ENCODE peak calls at places on chromosomes 7 and 10, in seven cellular contexts. W is hepatocyte; M is heart left ventricle; U is CD8-positive, alpha-beta T cell; J is naive thymus-derived CD4-positive, alpha-beta T cell; N is A673; B is psoas muscle. V is an unnamed sample. For H3K27me3 and H3K4me1, the result is how much of the 10 kb centered on the place peaks cover.

GRCh38 chr10:86970152-86970886 is 2.0 kb downstream of the ADIRF start:
- DNase-seq in W (peak), M (peak), U (no peak), J (no peak), N (no peak), B (peak), V (peak)

GRCh38 chr10:31142026-31142425 is 110.4 kb upstream of the ZNF438 start:
- DNase-seq in W (no peak), M (no peak), U (no peak), J (no peak), N (no peak), B (no peak), V (peak)

GRCh38 chr7:157857578-157858075 is 520.8 kb downstream of the DNAJB6 start:
- DNase-seq in W (no peak), M (no peak), U (no peak), J (no peak), N (no peak), B (peak), V (no peak)

GRCh38 chr10:77726732-77727131 is 89.1 kb upstream of the KCNMA1 start:
- DNase-seq in W (no peak), M (no peak), U (no peak), J (no peak), N (no peak), B (no peak), V (no peak)

GRCh38 chr10:116838143-116838725 is 11.1 kb upstream of the ENO4 start:
- DNase-seq in W (no peak), M (no peak), U (no peak), J (no peak), N (no peak), B (no peak), V (no peak)

GRCh38 chr7:71566991-71567390 is 435.0 kb downstream of the GALNT17 start:
- DNase-seq in W (no peak), M (no peak), U (no peak), J (no peak), N (no peak), B (no peak), V (no peak)

GRCh38 chr7:31099451-31100444 is 47.6 kb downstream of the ADCYAP1R1 start:
- DNase-seq in W (no peak), M (no peak), U (no peak), J (no peak), N (no peak), B (no peak), V (no peak)

GRCh38 chr10:56096226-56096517 is 264.9 kb downstream of the ZWINT start:
- DNase-seq in W (no peak), M (no peak), U (no peak), J (no peak), N (no peak), B (no peak), V (no peak)

GRCh38 chr7:149422065-149422913 is 38.6 kb downstream of the ZNF777 start:
- DNase-seq in W (peak), M (peak), U (peak), J (peak), N (peak), B (peak), V (peak)

GRCh38 chr7:34939175-34939574 is 98.1 kb downstream of the DPY19L1 start:
- DNase-seq in W (peak), M (no peak), U (no peak), J (no peak), N (no peak), B (no peak), V (no peak)

GRCh38 chr10:19828278-19829049 is 12.2 kb downstream of the PLXDC2 start:
- DNase-seq in W (no peak), M (no peak), U (no peak), J (no peak), N (peak), B (no peak), V (no peak)

GRCh38 chr7:40507166-40507565 is 372.4 kb downstream of the SUGCT start:
- DNase-seq in W (no peak), M (no peak), U (no peak), J (no peak), N (peak), B (no peak), V (no peak)

GRCh38 chr10:49767752-49768151 is 5.6 kb upstream of the OGDHL start:
- DNase-seq in W (no peak), M (no peak), U (no peak), J (no peak), N (no peak), B (no peak), V (no peak)

GRCh38 chr7:18402488-18403183 is 92.9 kb upstream of the HDAC9 start:
- DNase-seq in W (no peak), M (no peak), U (no peak), J (no peak), N (no peak), B (no peak), V (no peak)

GRCh38 chr10:73886085-73886529 is 11.8 kb upstream of the CAMK2G start:
- DNase-seq in W (peak), M (peak), U (peak), J (peak), N (peak), B (peak), V (peak)

GRCh38 chr7:86949052-86949778 is 110.2 kb downstream of the ELAPOR2 start:
- DNase-seq in W (no peak), M (no peak), U (no peak), J (no peak), N (no peak), B (no peak), V (no peak)

GRCh38 chr7:116142374-116142773 is 68.0 kb upstream of the TES start:
- DNase-seq in W (no peak), M (no peak), U (no peak), J (no peak), N (no peak), B (no peak), V (no peak)
- H3K4me3 ChIP-seq in W (no peak), M (no peak), U (no peak), J (no peak), N (no peak), B (no peak), V (no peak)

DNA sequence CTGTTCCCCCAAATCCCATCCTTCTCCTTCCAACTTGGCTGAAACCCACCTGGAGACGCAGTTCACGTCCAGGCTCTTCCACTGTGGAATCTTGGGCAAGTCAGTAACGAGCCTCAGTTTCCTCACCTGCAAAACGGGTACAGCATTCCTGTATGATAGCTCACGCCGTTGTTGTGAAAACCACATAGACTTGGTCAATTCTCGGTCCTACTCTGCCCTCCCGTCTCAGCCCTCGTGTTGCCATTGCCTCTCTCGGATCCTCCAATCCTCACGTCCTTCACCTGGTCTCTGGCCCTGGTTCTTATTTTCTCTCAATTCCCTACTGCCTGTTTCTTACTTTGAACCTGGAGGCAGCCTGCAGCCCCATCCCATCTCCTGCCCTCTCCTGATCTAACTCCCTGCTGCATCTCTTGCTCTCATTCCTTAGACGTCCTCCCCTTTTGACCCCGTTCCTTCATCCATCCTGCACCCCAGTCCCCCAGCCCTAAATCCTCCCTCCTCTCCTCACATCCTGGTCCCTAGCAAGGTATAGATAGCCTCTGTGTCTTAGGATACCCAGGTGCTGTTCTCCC is 2.0 kb upstream of the MUC12 start:
- DNase-seq in W (no peak), M (no peak), U (no peak), J (no peak), N (no peak), B (no peak), V (no peak)
- H3K27me3 ChIP-seq in W (half or more), M (under half), U (under half), J (under half), N (half or more), B (under half), V (under half)

DNA sequence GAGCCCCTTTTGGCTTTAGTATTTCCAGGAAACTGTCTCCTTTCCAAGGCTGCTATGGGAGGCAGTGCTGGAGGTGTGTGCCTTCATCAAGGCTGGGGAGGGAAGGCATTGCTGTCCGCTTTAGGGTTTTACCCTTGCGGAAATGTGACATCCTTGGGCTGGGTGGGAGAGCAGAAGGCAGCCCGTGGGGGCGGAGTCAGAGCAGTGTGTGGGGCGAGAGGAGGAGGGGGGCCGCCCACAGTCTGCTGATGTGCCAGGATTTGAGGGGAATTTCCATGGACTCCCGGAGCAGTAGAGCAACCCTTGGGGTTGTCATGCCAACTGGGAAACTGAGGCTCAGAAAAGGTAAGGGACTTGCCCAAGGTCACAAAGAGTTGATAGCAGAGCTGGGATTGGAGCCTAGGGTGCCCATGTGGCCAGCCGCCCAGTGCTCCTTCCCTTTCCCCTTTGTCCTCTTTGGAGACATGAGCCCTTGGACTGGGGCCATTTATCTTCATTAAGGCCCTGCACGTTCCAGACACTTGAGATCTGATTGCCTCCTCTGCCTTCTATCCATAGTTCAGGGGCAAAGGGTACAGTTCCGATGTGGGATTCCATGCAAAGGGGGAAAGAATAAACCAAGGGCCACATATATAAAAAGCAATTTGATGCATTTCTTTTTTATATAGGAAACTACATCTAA is 22.2 kb downstream of the TSPAN15 start:
- DNase-seq in W (no peak), M (no peak), U (no peak), J (no peak), N (no peak), B (no peak), V (no peak)
- H3K4me1 ChIP-seq in W (under half), M (half or more), U (under half), J (under half), N (under half), B (half or more), V (under half)

GRCh38 chr7:4774007-4774406 is 1.4 kb upstream of the AP5Z1 start:
- DNase-seq in W (no peak), M (no peak), U (no peak), J (no peak), N (no peak), B (no peak), V (no peak)
- H3K4me3 ChIP-seq in W (no peak), M (no peak), U (no peak), J (no peak), N (no peak), B (peak), V (no peak)

DNA sequence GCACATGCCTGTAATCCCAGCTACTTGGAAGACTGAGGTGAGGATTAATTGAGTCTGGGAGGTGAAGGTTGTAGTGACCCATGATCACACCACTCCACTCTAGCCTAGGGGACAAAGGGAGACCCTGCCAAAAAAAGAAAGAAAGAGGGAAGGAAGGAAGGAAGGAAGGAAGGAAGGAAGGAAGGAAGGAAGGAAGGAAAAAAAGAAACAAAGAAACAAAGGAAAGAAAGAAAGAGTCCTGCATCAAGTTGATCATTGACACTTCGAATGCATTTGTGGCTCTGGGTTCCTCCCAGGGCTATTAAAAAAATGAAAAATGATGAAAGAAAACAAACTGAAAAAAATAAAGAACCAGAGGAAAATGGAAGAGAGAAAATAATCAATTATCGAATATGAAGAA is 3.9 kb upstream of the PRRT4 start:
- DNase-seq in W (no peak), M (no peak), U (no peak), J (no peak), N (peak), B (no peak), V (no peak)
- H3K27me3 ChIP-seq in W (half or more), M (under half), U (under half), J (under half), N (under half), B (under half), V (under half)

GRCh38 chr10:84339025-84339424 is 10.6 kb downstream of the CCSER2 start:
- DNase-seq in W (no peak), M (no peak), U (no peak), J (no peak), N (no peak), B (no peak), V (no peak)
- H3K4me1 ChIP-seq in W (under half), M (half or more), U (half or more), J (under half), N (under half), B (under half), V (under half)

DNA sequence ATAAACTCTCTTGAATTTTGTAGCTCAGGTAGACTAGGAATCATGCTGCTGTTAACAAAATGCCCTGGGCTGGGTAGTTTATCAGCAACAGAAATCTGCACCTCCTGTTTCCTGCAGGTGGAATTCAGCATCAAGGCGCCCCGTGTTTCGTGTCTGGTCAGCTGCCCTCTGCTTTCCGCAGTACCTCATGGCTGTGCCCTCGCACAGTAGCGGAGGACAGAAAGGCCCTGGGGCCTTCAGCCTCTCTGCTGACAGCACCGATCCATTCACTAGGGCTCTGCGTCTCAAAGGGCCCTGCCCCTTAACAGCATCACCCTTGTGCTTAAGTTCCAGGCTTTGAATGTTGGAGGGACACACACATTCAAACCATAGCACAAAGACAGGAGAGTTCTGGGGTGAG is 90.0 kb downstream of the DYNC2I1 start:
- DNase-seq in W (no peak), M (no peak), U (no peak), J (no peak), N (no peak), B (no peak), V (no peak)
- H3K4me3 ChIP-seq in W (no peak), M (no peak), U (no peak), J (no peak), N (no peak), B (no peak), V (no peak)